ENCODE peak calls at places on chromosome 9, in eight cellular contexts. L is NCI-H345; Y is fibroblast of pulmonary artery; S is neural progenitor cell; N is activated T-cell treated with anti-CD3 and anti-CD28 coated beads, Interleukin-2, amount 50 U/mL, for 4 hours; G is head of caudate nucleus; E is activated effector memory CD4-positive, alpha-beta T cell treated with Interleukin-2 at 50 U/mL for 16 hours; I is heart left ventricle. B is an unnamed sample.
A peak's percentile ranks its signal among the peaks of the same experiment; 100 is the strongest.

GRCh38 chr9:125758986-125759811 is 12.0 kb downstream of the PBX3 start:
- DNase-seq in I (peak; percentile 10), L (peak; percentile 71), G (peak; percentile 62), Y (no peak), E (no peak), S (peak; percentile 45), N (no peak), B (no peak)

GRCh38 chr9:126471084-126471611 is 142.6 kb upstream of the LMX1B start:
- DNase-seq in Y (peak; percentile 31), L (no peak), N (peak; percentile 50), S (no peak), G (no peak), I (peak; percentile 58), E (peak; percentile 74), B (no peak)

GRCh38 chr9:71819115-71819739 is 50.9 kb upstream of the CEMIP2 start:
- DNase-seq in N (peak; percentile 53), S (peak; percentile 45), Y (peak; percentile 57), I (peak; percentile 16), L (peak; percentile 30), G (peak; percentile 60), E (no peak), B (peak; percentile 51)

GRCh38 chr9:34332370-34332964 is 3.1 kb downstream of the NUDT2 start:
- DNase-seq in S (peak; percentile 58), L (peak; percentile 37), G (no peak), I (no peak), Y (peak; percentile 78), N (no peak), E (no peak), B (peak; percentile 67)

GRCh38 chr9:73053543-73053942 is 98.1 kb upstream of the ANXA1 start:
- DNase-seq in S (no peak), E (no peak), N (no peak), Y (no peak), L (no peak), I (no peak), G (no peak), B (no peak)

GRCh38 chr9:17744786-17745185 is 165.9 kb downstream of the SH3GL2 start:
- DNase-seq in L (no peak), E (no peak), G (no peak), N (no peak), I (no peak), Y (peak; percentile 34), S (peak; percentile 77), B (peak; percentile 87)

GRCh38 chr9:127388037-127388855 is 8.7 kb upstream of the SLC2A8 start:
- DNase-seq in L (no peak), I (no peak), S (no peak), E (peak; percentile 75), G (no peak), N (peak; percentile 78), Y (peak; percentile 98), B (peak; percentile 92)

GRCh38 chr9:33229359-33230120 is 10.4 kb upstream of the SPINK4 start:
- DNase-seq in L (peak; percentile 68), G (no peak), N (no peak), S (no peak), E (no peak), I (no peak), Y (no peak), B (no peak)

GRCh38 chr9:84929068-84929467 is 259.5 kb downstream of the NTRK2 start:
- DNase-seq in I (no peak), Y (no peak), G (no peak), E (no peak), S (no peak), L (no peak), N (no peak), B (no peak)

GRCh38 chr9:131407717-131408195 is 13.9 kb downstream of the PRRC2B start:
- DNase-seq in I (no peak), N (no peak), L (peak; percentile 77), G (peak; percentile 66), Y (peak; percentile 57), E (peak; percentile 29), S (peak; percentile 78), B (peak; percentile 68)

GRCh38 chr9:112218908-112219307 is 43.8 kb upstream of the SUSD1 start:
- DNase-seq in S (no peak), I (no peak), L (no peak), N (no peak), G (no peak), Y (no peak), E (no peak), B (no peak)

GRCh38 chr9:22307013-22307711 is 139.5 kb upstream of the DMRTA1 start:
- DNase-seq in Y (peak; percentile 76), I (no peak), N (no peak), E (no peak), G (peak; percentile 18), S (peak; percentile 85), L (peak; percentile 53), B (peak; percentile 84)

GRCh38 chr9:17775646-17776045 is 196.8 kb downstream of the SH3GL2 start:
- DNase-seq in I (no peak), L (peak; percentile 5), G (no peak), S (no peak), N (no peak), E (no peak), Y (no peak), B (no peak)

GRCh38 chr9:80125731-80126264 is 554.0 kb downstream of the TLE4 start:
- DNase-seq in E (no peak), I (no peak), N (no peak), L (no peak), Y (no peak), S (no peak), G (no peak), B (no peak)

GRCh38 chr9:125437771-125438221 is 176.2 kb downstream of the GAPVD1 start:
- DNase-seq in G (no peak), N (no peak), E (no peak), S (peak; percentile 23), Y (no peak), I (no peak), L (no peak), B (peak; percentile 91)